ENCODE peak calls at places on chromosomes 2 and 18, in four cellular contexts. One of them, this sample, is unnamed.

GRCh38 chr2:96157649-96158553 is 12.7 kb upstream of the DUSP2 start:
- DNase-seq in WTC11: no peak
- DNase-seq in H1: no peak
- DNase-seq in SK-N-SH: peak
- DNase-seq in this sample: peak

GRCh38 chr2:236171213-236172201 is 3.3 kb upstream of the GBX2 start:
- DNase-seq in WTC11: peak
- DNase-seq in SK-N-SH: peak
- DNase-seq in H1: no peak
- DNase-seq in this sample: no peak

GRCh38 chr2:131413148-131413747 is 49.3 kb upstream of the RAB6D start:
- DNase-seq in WTC11: no peak
- DNase-seq in SK-N-SH: peak
- DNase-seq in H1: no peak
- DNase-seq in this sample: peak

GRCh38 chr2:39625193-39625926 is 40.4 kb upstream of the TMEM178A start:
- DNase-seq in H1: no peak
- DNase-seq in SK-N-SH: no peak
- DNase-seq in WTC11: no peak
- DNase-seq in this sample: no peak

GRCh38 chr18:23134780-23135678 is at the start of gene CABLES1:
- DNase-seq in WTC11: peak
- DNase-seq in H1: no peak
- DNase-seq in SK-N-SH: peak
- DNase-seq in this sample: peak

GRCh38 chr2:29463181-29463900 is 348.1 kb downstream of the CLIP4 start:
- DNase-seq in WTC11: no peak
- DNase-seq in H1: no peak
- DNase-seq in SK-N-SH: no peak
- DNase-seq in this sample: no peak

GRCh38 chr18:41569867-41570266 is 385.2 kb upstream of the PIK3C3 start:
- DNase-seq in H1: no peak
- DNase-seq in SK-N-SH: no peak
- DNase-seq in WTC11: no peak
- DNase-seq in this sample: no peak

GRCh38 chr2:238433941-238434845 is 7.5 kb downstream of the ASB1 start:
- DNase-seq in WTC11: no peak
- DNase-seq in SK-N-SH: no peak
- DNase-seq in H1: no peak
- DNase-seq in this sample: no peak

GRCh38 chr2:234682492-234683228 is 185.8 kb upstream of the ARL4C start:
- DNase-seq in WTC11: no peak
- DNase-seq in SK-N-SH: no peak
- DNase-seq in H1: no peak
- DNase-seq in this sample: no peak

GRCh38 chr2:151306621-151307020 is 17.2 kb upstream of the NMI start:
- DNase-seq in H1: no peak
- DNase-seq in WTC11: no peak
- DNase-seq in SK-N-SH: no peak
- DNase-seq in this sample: no peak

GRCh38 chr2:227462463-227462951 is 9.4 kb upstream of the AGFG1 start:
- DNase-seq in SK-N-SH: no peak
- DNase-seq in WTC11: no peak
- DNase-seq in H1: no peak
- DNase-seq in this sample: no peak

GRCh38 chr2:230877737-230878598 is 13.2 kb downstream of the ITM2C start:
- DNase-seq in H1: no peak
- DNase-seq in WTC11: peak
- DNase-seq in SK-N-SH: no peak
- DNase-seq in this sample: no peak

GRCh38 chr18:2895391-2895790 is 48.6 kb downstream of the EMILIN2 start:
- DNase-seq in WTC11: no peak
- DNase-seq in H1: no peak
- DNase-seq in SK-N-SH: no peak
- DNase-seq in this sample: no peak

GRCh38 chr18:2893056-2893455 is 46.2 kb downstream of the EMILIN2 start:
- DNase-seq in SK-N-SH: no peak
- DNase-seq in H1: no peak
- DNase-seq in WTC11: no peak
- DNase-seq in this sample: no peak

GRCh38 chr18:2893676-2894075 is 46.9 kb downstream of the EMILIN2 start:
- DNase-seq in H1: no peak
- DNase-seq in WTC11: no peak
- DNase-seq in SK-N-SH: no peak
- DNase-seq in this sample: no peak

GRCh38 chr18:2894131-2894840 is 47.5 kb downstream of the EMILIN2 start:
- DNase-seq in H1: no peak
- DNase-seq in SK-N-SH: no peak
- DNase-seq in WTC11: no peak
- DNase-seq in this sample: peak

DNA sequence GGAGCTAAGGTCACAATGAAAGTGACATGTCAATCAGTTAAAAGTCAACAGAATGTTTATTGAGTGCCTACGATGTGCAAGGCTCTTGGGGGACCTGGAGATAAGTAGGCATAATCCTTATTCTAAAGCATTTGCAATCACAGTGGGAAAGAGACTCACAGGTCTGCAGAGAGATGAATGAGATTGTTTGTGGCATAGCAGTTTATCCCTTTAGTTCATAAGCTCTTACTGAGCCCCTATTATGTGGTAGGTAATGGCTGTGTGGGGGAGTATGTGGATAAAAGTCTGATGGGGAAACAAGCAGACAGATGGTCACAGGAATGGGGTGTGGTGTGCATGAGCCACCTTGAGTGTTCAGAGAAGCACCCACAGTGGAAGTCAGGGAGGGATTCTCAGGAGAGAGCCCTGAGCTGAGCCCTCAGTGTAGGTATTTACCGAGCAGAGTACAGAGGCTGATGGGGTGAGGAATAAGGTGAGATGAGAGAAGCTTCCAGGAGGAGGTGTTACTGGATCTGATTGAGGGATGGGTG is 48.1 kb downstream of the EMILIN2 start:
- DNase-seq in WTC11: no peak
- DNase-seq in H1: no peak
- DNase-seq in SK-N-SH: no peak
- DNase-seq in this sample: peak
- TF ChIP-seq TEAD4 in WTC11: no peak
- TF ChIP-seq TEAD4 in H1: no peak
- TF ChIP-seq TEAD4 in SK-N-SH: no peak
- TF ChIP-seq TEAD4 in this sample: peak

DNA sequence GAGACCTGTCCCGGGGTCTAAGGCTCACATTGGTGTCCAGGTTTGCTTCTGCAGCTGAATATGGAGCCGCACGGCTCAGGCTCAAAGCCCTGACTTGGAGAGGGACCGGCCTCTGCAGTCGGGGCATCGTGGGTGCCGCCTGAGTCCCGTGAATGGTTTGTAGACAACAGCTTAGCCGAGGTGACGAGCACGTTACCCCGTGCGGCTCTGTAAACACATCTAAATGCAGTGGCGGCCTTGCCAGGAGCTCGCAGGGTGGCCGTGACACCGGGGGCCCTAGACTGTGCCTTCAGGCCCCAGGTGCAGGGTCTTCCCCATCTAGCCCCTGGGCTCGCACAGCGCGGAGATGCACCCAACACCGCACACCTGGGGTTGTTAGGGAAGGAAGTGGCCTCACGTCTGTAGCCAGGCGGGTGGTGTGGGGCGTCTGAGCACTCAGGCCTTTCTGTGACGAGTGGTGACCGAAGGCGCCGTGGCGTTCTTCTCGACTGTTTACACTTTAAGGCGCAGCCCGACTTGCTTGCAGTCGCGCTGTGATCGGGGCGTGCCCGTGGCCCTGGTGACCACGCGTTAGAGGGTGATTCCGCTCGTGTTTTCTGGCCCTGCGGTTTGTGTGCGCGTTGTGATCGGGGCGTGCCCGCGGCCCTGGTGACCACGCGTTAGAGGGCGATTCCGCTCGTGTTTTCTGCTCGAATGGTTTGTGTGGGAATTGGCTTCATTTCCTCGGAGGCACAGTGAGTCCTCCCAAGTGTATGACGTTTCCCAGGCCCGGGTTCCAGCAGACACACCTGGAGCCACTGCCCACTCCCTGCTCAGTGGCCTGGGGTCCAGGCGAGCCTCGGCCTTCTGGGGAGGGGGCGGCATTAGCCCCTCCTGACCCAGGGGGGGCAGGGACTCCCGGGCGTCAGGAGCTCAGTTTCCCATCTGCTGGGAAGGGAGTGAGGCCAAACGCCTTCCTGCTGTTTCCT is 91.8 kb downstream of the NFATC1 start:
- DNase-seq in SK-N-SH: no peak
- DNase-seq in H1: no peak
- DNase-seq in WTC11: no peak
- DNase-seq in this sample: no peak
- TF ChIP-seq TEAD4 in SK-N-SH: no peak
- TF ChIP-seq TEAD4 in H1: no peak
- TF ChIP-seq TEAD4 in WTC11: no peak
- TF ChIP-seq TEAD4 in this sample: no peak

DNA sequence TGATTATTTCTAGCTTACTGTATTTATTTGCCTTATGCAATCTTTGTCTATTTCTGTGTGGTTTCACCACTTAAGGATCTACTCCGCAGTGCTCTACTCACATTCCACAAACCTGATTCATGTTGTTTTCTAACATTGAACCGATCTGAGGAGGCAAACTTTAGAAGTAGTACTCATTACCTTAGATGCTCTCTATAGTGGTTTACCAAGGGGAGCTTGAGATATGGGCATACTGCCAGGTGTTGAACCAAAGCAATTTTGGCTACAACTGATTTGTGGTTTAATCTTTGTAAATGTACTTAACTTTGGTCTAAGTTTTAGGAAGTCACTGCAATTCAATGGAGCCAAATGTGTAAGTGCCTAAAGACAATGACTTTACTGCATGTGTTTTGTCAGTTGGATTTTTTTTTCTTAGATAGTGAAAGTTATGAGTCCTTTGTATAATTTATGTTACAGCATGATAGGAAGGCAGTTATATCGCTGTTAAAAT is 50.1 kb downstream of the MAP2 start:
- DNase-seq in WTC11: no peak
- DNase-seq in SK-N-SH: no peak
- DNase-seq in H1: no peak
- DNase-seq in this sample: no peak
- TF ChIP-seq TEAD4 in WTC11: no peak
- TF ChIP-seq TEAD4 in SK-N-SH: peak
- TF ChIP-seq TEAD4 in H1: no peak
- TF ChIP-seq TEAD4 in this sample: no peak

GRCh38 chr2:21602789-21603188 is 479.0 kb downstream of the TDRD15 start:
- DNase-seq in WTC11: no peak
- DNase-seq in H1: no peak
- DNase-seq in SK-N-SH: no peak
- DNase-seq in this sample: no peak

GRCh38 chr2:21599417-21599816 is 475.6 kb downstream of the TDRD15 start:
- DNase-seq in H1: no peak
- DNase-seq in SK-N-SH: no peak
- DNase-seq in WTC11: no peak
- DNase-seq in this sample: no peak
- TF ChIP-seq TEAD4 in H1: no peak
- TF ChIP-seq TEAD4 in SK-N-SH: no peak
- TF ChIP-seq TEAD4 in WTC11: no peak
- TF ChIP-seq TEAD4 in this sample: no peak

GRCh38 chr2:127626175-127626574 is 19.8 kb upstream of the GPR17 start:
- DNase-seq in SK-N-SH: no peak
- DNase-seq in H1: no peak
- DNase-seq in WTC11: no peak
- DNase-seq in this sample: no peak
- TF ChIP-seq TEAD4 in SK-N-SH: no peak
- TF ChIP-seq TEAD4 in H1: no peak
- TF ChIP-seq TEAD4 in WTC11: no peak
- TF ChIP-seq TEAD4 in this sample: no peak

DNA sequence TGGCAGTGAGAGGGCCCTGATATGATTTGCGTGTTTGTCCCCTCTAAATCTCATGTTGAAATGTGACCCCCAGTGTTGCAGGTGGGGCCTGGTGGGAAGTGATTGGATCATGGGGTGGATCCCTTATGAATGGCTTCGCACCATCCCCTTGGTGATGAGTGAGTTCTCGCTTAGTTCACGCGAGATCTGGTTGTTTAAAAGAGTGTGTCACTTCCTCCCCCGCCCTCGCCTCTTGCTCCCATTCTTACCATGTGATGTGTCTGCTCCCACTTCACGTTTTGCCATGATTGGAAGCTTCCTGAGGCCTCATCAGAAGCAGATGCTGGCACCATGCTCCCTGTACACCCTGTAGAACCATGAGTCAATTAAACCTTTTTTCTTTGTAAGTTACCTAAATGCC is 319.9 kb upstream of the ID2 start:
- DNase-seq in WTC11: no peak
- DNase-seq in H1: no peak
- DNase-seq in SK-N-SH: no peak
- DNase-seq in this sample: no peak
- TF ChIP-seq TEAD4 in WTC11: no peak
- TF ChIP-seq TEAD4 in H1: no peak
- TF ChIP-seq TEAD4 in SK-N-SH: no peak
- TF ChIP-seq TEAD4 in this sample: no peak

GRCh38 chr2:46193855-46194254 is 103.4 kb upstream of the EPAS1 start:
- DNase-seq in H1: no peak
- DNase-seq in WTC11: no peak
- DNase-seq in SK-N-SH: no peak
- DNase-seq in this sample: no peak
- TF ChIP-seq TEAD4 in H1: no peak
- TF ChIP-seq TEAD4 in WTC11: no peak
- TF ChIP-seq TEAD4 in SK-N-SH: no peak
- TF ChIP-seq TEAD4 in this sample: no peak